ENCODE peak calls at places on chromosomes 16 and 17, in four cellular contexts. One of them, this sample, is unnamed. For H3K27me3, the result is how much of the 10 kb centered on the place peaks cover.

GRCh38 chr16:85420501-85421337 is 192.4 kb upstream of the GSE1 start:
- DNase-seq in CD8-positive, alpha-beta T cell: peak
- DNase-seq in tibial nerve: no peak
- DNase-seq in CD8-positive, alpha-beta memory T cell: peak
- DNase-seq in this sample: peak

GRCh38 chr17:36892112-36892838 is 45.0 kb upstream of the LHX1 start:
- DNase-seq in CD8-positive, alpha-beta T cell: no peak
- DNase-seq in tibial nerve: no peak
- DNase-seq in CD8-positive, alpha-beta memory T cell: no peak
- DNase-seq in this sample: no peak

GRCh38 chr16:27445502-27446175 is 43.7 kb downstream of the IL21R start:
- DNase-seq in CD8-positive, alpha-beta T cell: no peak
- DNase-seq in tibial nerve: no peak
- DNase-seq in CD8-positive, alpha-beta memory T cell: no peak
- DNase-seq in this sample: peak

GRCh38 chr16:782263-782662 is 5.9 kb downstream of the RPUSD1 start:
- DNase-seq in CD8-positive, alpha-beta T cell: no peak
- DNase-seq in tibial nerve: no peak
- DNase-seq in CD8-positive, alpha-beta memory T cell: no peak
- DNase-seq in this sample: no peak

GRCh38 chr16:88702364-88703210 is 3.6 kb downstream of the RNF166 start:
- DNase-seq in CD8-positive, alpha-beta T cell: peak
- DNase-seq in tibial nerve: no peak
- DNase-seq in CD8-positive, alpha-beta memory T cell: peak
- DNase-seq in this sample: no peak

GRCh38 chr16:14500791-14501190 is 129.3 kb downstream of the PARN start:
- DNase-seq in CD8-positive, alpha-beta T cell: no peak
- DNase-seq in tibial nerve: no peak
- DNase-seq in CD8-positive, alpha-beta memory T cell: no peak
- DNase-seq in this sample: no peak

GRCh38 chr17:80773243-80773991 is 218.2 kb upstream of the CHMP6 start:
- DNase-seq in CD8-positive, alpha-beta T cell: no peak
- DNase-seq in tibial nerve: no peak
- DNase-seq in CD8-positive, alpha-beta memory T cell: no peak
- DNase-seq in this sample: no peak

GRCh38 chr16:1300664-1301476 is 8.6 kb upstream of the UBE2I start:
- DNase-seq in CD8-positive, alpha-beta T cell: peak
- DNase-seq in tibial nerve: no peak
- DNase-seq in CD8-positive, alpha-beta memory T cell: peak
- DNase-seq in this sample: peak

GRCh38 chr17:28925912-28926365 is 23.1 kb upstream of the DHRS13 start:
- DNase-seq in CD8-positive, alpha-beta T cell: peak
- DNase-seq in tibial nerve: no peak
- DNase-seq in CD8-positive, alpha-beta memory T cell: peak
- DNase-seq in this sample: peak

GRCh38 chr17:19724501-19725420 is 8.4 kb upstream of the SLC47A2 start:
- DNase-seq in CD8-positive, alpha-beta T cell: peak
- DNase-seq in tibial nerve: peak
- DNase-seq in CD8-positive, alpha-beta memory T cell: peak
- DNase-seq in this sample: peak

GRCh38 chr16:23132921-23133532 is 16.2 kb downstream of the USP31 start:
- DNase-seq in CD8-positive, alpha-beta T cell: no peak
- DNase-seq in tibial nerve: no peak
- DNase-seq in CD8-positive, alpha-beta memory T cell: no peak
- DNase-seq in this sample: no peak

GRCh38 chr17:6574689-6575595 is 18.6 kb upstream of the PITPNM3 start:
- DNase-seq in CD8-positive, alpha-beta T cell: peak
- DNase-seq in tibial nerve: no peak
- DNase-seq in CD8-positive, alpha-beta memory T cell: peak
- DNase-seq in this sample: no peak

GRCh38 chr16:1979271-1980025 is 1.8 kb downstream of the NOXO1 start:
- DNase-seq in CD8-positive, alpha-beta T cell: no peak
- DNase-seq in tibial nerve: no peak
- DNase-seq in CD8-positive, alpha-beta memory T cell: no peak
- DNase-seq in this sample: peak

GRCh38 chr16:88811850-88812736 is at the start of gene APRT:
- DNase-seq in CD8-positive, alpha-beta T cell: peak
- DNase-seq in tibial nerve: peak
- DNase-seq in CD8-positive, alpha-beta memory T cell: peak
- DNase-seq in this sample: peak

GRCh38 chr16:70470927-70471341 is 16.5 kb downstream of the FCSK start:
- DNase-seq in CD8-positive, alpha-beta T cell: no peak
- DNase-seq in tibial nerve: no peak
- DNase-seq in CD8-positive, alpha-beta memory T cell: no peak
- DNase-seq in this sample: no peak

GRCh38 chr17:66604381-66604780 is 230.5 kb upstream of the CACNG5 start:
- DNase-seq in CD8-positive, alpha-beta T cell: no peak
- DNase-seq in tibial nerve: no peak
- DNase-seq in CD8-positive, alpha-beta memory T cell: no peak
- DNase-seq in this sample: no peak

GRCh38 chr17:5793899-5794298 is 209.6 kb upstream of the NLRP1 start:
- DNase-seq in CD8-positive, alpha-beta T cell: no peak
- DNase-seq in tibial nerve: no peak
- DNase-seq in CD8-positive, alpha-beta memory T cell: no peak
- DNase-seq in this sample: no peak

GRCh38 chr17:28008526-28008925 is 34.0 kb upstream of the NLK start:
- DNase-seq in CD8-positive, alpha-beta T cell: no peak
- DNase-seq in tibial nerve: no peak
- DNase-seq in CD8-positive, alpha-beta memory T cell: no peak
- DNase-seq in this sample: no peak

GRCh38 chr17:47945080-47945479 is 3.7 kb downstream of the PNPO start:
- DNase-seq in CD8-positive, alpha-beta T cell: peak
- DNase-seq in tibial nerve: no peak
- DNase-seq in CD8-positive, alpha-beta memory T cell: peak
- DNase-seq in this sample: no peak

GRCh38 chr17:82978765-82979349 is 100.6 kb upstream of the METRNL start:
- DNase-seq in CD8-positive, alpha-beta T cell: no peak
- DNase-seq in tibial nerve: no peak
- DNase-seq in CD8-positive, alpha-beta memory T cell: peak
- DNase-seq in this sample: no peak

GRCh38 chr17:81002409-81003361 is 11.0 kb downstream of the CHMP6 start:
- DNase-seq in CD8-positive, alpha-beta T cell: no peak
- DNase-seq in tibial nerve: no peak
- DNase-seq in CD8-positive, alpha-beta memory T cell: no peak
- DNase-seq in this sample: peak

GRCh38 chr16:27779719-27780161 is 229.8 kb downstream of the KATNIP start:
- DNase-seq in CD8-positive, alpha-beta T cell: no peak
- DNase-seq in tibial nerve: peak
- DNase-seq in CD8-positive, alpha-beta memory T cell: no peak
- DNase-seq in this sample: no peak

GRCh38 chr16:89371968-89372634 is 118.3 kb downstream of the ANKRD11 start:
- DNase-seq in CD8-positive, alpha-beta T cell: no peak
- DNase-seq in tibial nerve: no peak
- DNase-seq in CD8-positive, alpha-beta memory T cell: no peak
- DNase-seq in this sample: no peak

GRCh38 chr16:50688867-50689266 is 4.5 kb upstream of the NOD2 start:
- DNase-seq in CD8-positive, alpha-beta T cell: no peak
- DNase-seq in tibial nerve: no peak
- DNase-seq in CD8-positive, alpha-beta memory T cell: no peak
- DNase-seq in this sample: no peak

GRCh38 chr16:68707341-68708152 is 29.5 kb upstream of the CDH1 start:
- DNase-seq in CD8-positive, alpha-beta T cell: no peak
- DNase-seq in tibial nerve: no peak
- DNase-seq in CD8-positive, alpha-beta memory T cell: no peak
- DNase-seq in this sample: peak

GRCh38 chr17:67488161-67488560 is 111.1 kb downstream of the PITPNC1 start:
- DNase-seq in CD8-positive, alpha-beta T cell: no peak
- DNase-seq in tibial nerve: no peak
- DNase-seq in CD8-positive, alpha-beta memory T cell: no peak
- DNase-seq in this sample: no peak

GRCh38 chr17:7001562-7001961 is 5.7 kb downstream of the ALOX12 start:
- DNase-seq in CD8-positive, alpha-beta T cell: no peak
- DNase-seq in tibial nerve: no peak
- DNase-seq in CD8-positive, alpha-beta memory T cell: peak
- DNase-seq in this sample: peak

GRCh38 chr17:35432176-35433074 is at the start of gene SLFN12:
- DNase-seq in CD8-positive, alpha-beta T cell: peak
- DNase-seq in tibial nerve: no peak
- DNase-seq in CD8-positive, alpha-beta memory T cell: peak
- DNase-seq in this sample: peak

GRCh38 chr17:75455896-75456416 is 479 bp upstream of the TMEM94 start:
- DNase-seq in CD8-positive, alpha-beta T cell: no peak
- DNase-seq in tibial nerve: no peak
- DNase-seq in CD8-positive, alpha-beta memory T cell: no peak
- DNase-seq in this sample: no peak

GRCh38 chr16:6643083-6643686 is 689.5 kb upstream of the RBFOX1 start:
- DNase-seq in CD8-positive, alpha-beta T cell: peak
- DNase-seq in tibial nerve: peak
- DNase-seq in CD8-positive, alpha-beta memory T cell: peak
- DNase-seq in this sample: no peak

GRCh38 chr16:81818514-81819304 is 39.6 kb downstream of the PLCG2 start:
- DNase-seq in CD8-positive, alpha-beta T cell: no peak
- DNase-seq in tibial nerve: no peak
- DNase-seq in CD8-positive, alpha-beta memory T cell: no peak
- DNase-seq in this sample: no peak

GRCh38 chr16:81817789-81818304 is 38.8 kb downstream of the PLCG2 start:
- DNase-seq in CD8-positive, alpha-beta T cell: peak
- DNase-seq in tibial nerve: no peak
- DNase-seq in CD8-positive, alpha-beta memory T cell: no peak
- DNase-seq in this sample: peak

GRCh38 chr16:81816793-81817210 is 37.7 kb downstream of the PLCG2 start:
- DNase-seq in CD8-positive, alpha-beta T cell: no peak
- DNase-seq in tibial nerve: no peak
- DNase-seq in CD8-positive, alpha-beta memory T cell: no peak
- DNase-seq in this sample: peak

GRCh38 chr16:81816351-81816750 is 37.3 kb downstream of the PLCG2 start:
- DNase-seq in CD8-positive, alpha-beta T cell: no peak
- DNase-seq in tibial nerve: no peak
- DNase-seq in CD8-positive, alpha-beta memory T cell: no peak
- DNase-seq in this sample: no peak

DNA sequence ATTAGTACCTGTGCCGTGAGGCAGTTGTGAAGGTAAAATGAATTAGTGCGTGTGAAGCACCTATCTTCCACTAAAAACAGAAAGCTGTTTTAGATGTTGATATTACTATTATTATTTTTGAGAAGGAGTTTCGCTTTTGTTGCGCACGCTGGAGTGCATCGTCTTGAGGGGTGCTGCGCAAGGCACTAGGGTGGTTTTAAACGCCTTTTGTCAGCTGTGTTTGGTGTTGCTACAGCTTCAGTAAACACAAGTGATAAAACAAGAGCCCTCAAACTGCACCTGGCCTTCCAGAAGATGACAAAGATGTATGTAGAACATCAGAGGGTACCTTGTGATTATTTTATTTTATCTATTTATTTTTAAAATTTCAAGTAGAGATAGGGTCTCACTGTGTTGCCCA is 38.2 kb downstream of the PLCG2 start:
- DNase-seq in CD8-positive, alpha-beta T cell: no peak
- DNase-seq in tibial nerve: no peak
- DNase-seq in CD8-positive, alpha-beta memory T cell: no peak
- DNase-seq in this sample: peak
- H3K27ac ChIP-seq in CD8-positive, alpha-beta T cell: peak
- H3K27ac ChIP-seq in tibial nerve: peak
- H3K27ac ChIP-seq in CD8-positive, alpha-beta memory T cell: peak
- H3K27ac ChIP-seq in this sample: peak

DNA sequence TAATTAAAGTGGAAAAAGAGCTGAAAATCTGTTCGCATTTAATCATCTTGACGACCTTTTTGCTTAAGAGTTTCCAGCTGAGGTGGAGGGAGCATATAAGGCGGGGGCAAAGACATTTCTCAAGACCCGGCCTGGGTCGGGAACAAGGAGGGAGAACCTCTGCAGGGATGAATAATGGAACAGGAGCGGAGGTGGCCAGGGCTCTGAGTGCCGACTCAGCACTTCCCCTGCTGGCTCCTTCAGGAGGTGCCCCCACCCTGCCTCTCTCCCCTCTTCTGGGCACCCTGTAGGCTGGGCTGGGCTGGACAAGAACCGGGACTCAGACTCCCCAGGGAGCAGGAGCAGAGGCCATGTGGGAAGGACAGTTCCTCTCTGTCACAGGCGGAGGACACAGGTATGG is 7.9 kb upstream of the NGFR start:
- DNase-seq in CD8-positive, alpha-beta T cell: no peak
- DNase-seq in tibial nerve: no peak
- DNase-seq in CD8-positive, alpha-beta memory T cell: no peak
- DNase-seq in this sample: no peak
- H3K27me3 ChIP-seq in CD8-positive, alpha-beta T cell: under half
- H3K27me3 ChIP-seq in tibial nerve: under half
- H3K27me3 ChIP-seq in CD8-positive, alpha-beta memory T cell: under half
- H3K27me3 ChIP-seq in this sample: under half

GRCh38 chr17:16989953-16990860 is 18.3 kb upstream of the TNFRSF13B start:
- DNase-seq in CD8-positive, alpha-beta T cell: no peak
- DNase-seq in tibial nerve: no peak
- DNase-seq in CD8-positive, alpha-beta memory T cell: no peak
- DNase-seq in this sample: no peak

GRCh38 chr17:16987830-16988601 is 16.1 kb upstream of the TNFRSF13B start:
- DNase-seq in CD8-positive, alpha-beta T cell: peak
- DNase-seq in tibial nerve: peak
- DNase-seq in CD8-positive, alpha-beta memory T cell: no peak
- DNase-seq in this sample: peak

GRCh38 chr17:16989230-16989952 is 17.5 kb upstream of the TNFRSF13B start:
- DNase-seq in CD8-positive, alpha-beta T cell: no peak
- DNase-seq in tibial nerve: no peak
- DNase-seq in CD8-positive, alpha-beta memory T cell: peak
- DNase-seq in this sample: peak

GRCh38 chr17:16987001-16987829 is 15.3 kb upstream of the TNFRSF13B start:
- DNase-seq in CD8-positive, alpha-beta T cell: no peak
- DNase-seq in tibial nerve: no peak
- DNase-seq in CD8-positive, alpha-beta memory T cell: no peak
- DNase-seq in this sample: no peak

DNA sequence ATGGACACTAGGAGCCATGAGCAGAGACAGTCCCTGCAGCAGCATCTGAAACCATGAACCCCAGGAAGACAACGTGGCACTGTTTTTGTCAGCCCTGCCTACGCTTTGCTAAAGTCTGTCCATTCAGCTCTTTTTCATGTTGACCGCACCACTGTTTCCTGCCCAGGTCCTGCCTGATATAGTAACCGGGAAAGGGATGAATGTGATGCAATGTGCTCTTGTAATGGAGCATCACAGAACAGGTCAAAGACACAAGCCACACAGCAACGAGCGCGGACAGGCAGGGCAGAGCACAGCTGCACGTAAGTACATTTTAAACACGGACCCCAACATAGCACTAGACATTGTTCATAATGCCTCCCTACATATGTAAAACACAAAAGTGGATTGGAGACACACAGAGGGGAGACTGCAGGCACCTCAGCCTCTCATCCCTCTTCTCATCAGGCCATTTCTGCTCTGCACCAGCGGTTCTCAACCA is 16.9 kb upstream of the TNFRSF13B start:
- DNase-seq in CD8-positive, alpha-beta T cell: no peak
- DNase-seq in tibial nerve: no peak
- DNase-seq in CD8-positive, alpha-beta memory T cell: no peak
- DNase-seq in this sample: no peak
- H3K27ac ChIP-seq in CD8-positive, alpha-beta T cell: no peak
- H3K27ac ChIP-seq in tibial nerve: peak
- H3K27ac ChIP-seq in CD8-positive, alpha-beta memory T cell: peak
- H3K27ac ChIP-seq in this sample: peak

DNA sequence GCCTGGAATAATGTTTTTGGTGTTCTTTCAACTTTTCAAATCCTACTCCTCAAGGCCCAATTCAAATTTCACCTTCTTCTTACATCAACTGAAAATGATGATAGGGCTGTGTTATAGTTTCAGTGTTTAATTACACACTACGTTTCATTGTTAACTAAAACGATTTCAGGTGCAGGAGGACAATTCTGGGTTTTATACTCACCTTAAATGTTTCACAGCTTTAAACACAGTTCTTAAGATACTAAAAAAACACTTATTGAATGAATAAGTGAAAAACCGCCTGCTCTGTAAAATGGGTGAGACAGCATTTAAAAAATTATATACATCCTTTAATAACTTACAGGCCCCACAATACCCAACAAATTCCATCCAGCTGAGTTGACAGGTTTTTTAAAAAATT is 6.2 kb upstream of the MPHOSPH6 start:
- DNase-seq in CD8-positive, alpha-beta T cell: no peak
- DNase-seq in tibial nerve: no peak
- DNase-seq in CD8-positive, alpha-beta memory T cell: no peak
- DNase-seq in this sample: no peak
- H3K27me3 ChIP-seq in CD8-positive, alpha-beta T cell: under half
- H3K27me3 ChIP-seq in tibial nerve: under half
- H3K27me3 ChIP-seq in CD8-positive, alpha-beta memory T cell: under half
- H3K27me3 ChIP-seq in this sample: under half

This sample was measured in Peyer's patch.